ENCODE peak calls at places on chromosomes 7 and 10, in seven cellular contexts. One of them, this sample, is unnamed.

GRCh38 chr10:108957681-108958080 is 965.6 kb downstream of the XPNPEP1 start:
- DNase-seq in prostate gland: no peak
- DNase-seq in mammary epithelial cell: no peak
- DNase-seq in IMR-90: no peak
- DNase-seq in AG04450: no peak
- DNase-seq in Panc1: no peak
- DNase-seq in OCI-LY7: no peak
- DNase-seq in this sample: peak

GRCh38 chr7:132113536-132114409 is 462.5 kb downstream of the PLXNA4 start:
- DNase-seq in prostate gland: no peak
- DNase-seq in mammary epithelial cell: no peak
- DNase-seq in IMR-90: no peak
- DNase-seq in AG04450: no peak
- DNase-seq in Panc1: no peak
- DNase-seq in OCI-LY7: no peak
- DNase-seq in this sample: no peak

GRCh38 chr7:120404042-120404441 is 131.1 kb downstream of the KCND2 start:
- DNase-seq in prostate gland: no peak
- DNase-seq in mammary epithelial cell: peak
- DNase-seq in IMR-90: no peak
- DNase-seq in AG04450: no peak
- DNase-seq in Panc1: no peak
- DNase-seq in OCI-LY7: no peak
- DNase-seq in this sample: no peak

GRCh38 chr10:71659050-71659738 is 60.4 kb downstream of the C10orf105 start:
- DNase-seq in prostate gland: no peak
- DNase-seq in mammary epithelial cell: no peak
- DNase-seq in IMR-90: no peak
- DNase-seq in AG04450: no peak
- DNase-seq in Panc1: no peak
- DNase-seq in OCI-LY7: no peak
- DNase-seq in this sample: no peak

GRCh38 chr7:126696236-126696635 is 556.5 kb downstream of the GRM8 start:
- DNase-seq in prostate gland: no peak
- DNase-seq in mammary epithelial cell: no peak
- DNase-seq in IMR-90: no peak
- DNase-seq in AG04450: no peak
- DNase-seq in Panc1: no peak
- DNase-seq in OCI-LY7: no peak
- DNase-seq in this sample: no peak

GRCh38 chr10:78218833-78219490 is 185.3 kb downstream of the RPS24 start:
- DNase-seq in prostate gland: no peak
- DNase-seq in mammary epithelial cell: no peak
- DNase-seq in IMR-90: no peak
- DNase-seq in AG04450: no peak
- DNase-seq in Panc1: no peak
- DNase-seq in OCI-LY7: no peak
- DNase-seq in this sample: no peak

GRCh38 chr10:24465124-24465874 is 256.4 kb downstream of the KIAA1217 start:
- DNase-seq in prostate gland: peak
- DNase-seq in mammary epithelial cell: peak
- DNase-seq in IMR-90: peak
- DNase-seq in AG04450: no peak
- DNase-seq in Panc1: no peak
- DNase-seq in OCI-LY7: no peak
- DNase-seq in this sample: peak

GRCh38 chr10:67079126-67079525 is 153.3 kb downstream of the LRRTM3 start:
- DNase-seq in prostate gland: no peak
- DNase-seq in mammary epithelial cell: no peak
- DNase-seq in IMR-90: no peak
- DNase-seq in AG04450: no peak
- DNase-seq in Panc1: no peak
- DNase-seq in OCI-LY7: no peak
- DNase-seq in this sample: no peak

GRCh38 chr10:110068780-110069179 is 61.0 kb downstream of the ADD3 start:
- DNase-seq in prostate gland: no peak
- DNase-seq in mammary epithelial cell: no peak
- DNase-seq in IMR-90: no peak
- DNase-seq in AG04450: no peak
- DNase-seq in Panc1: no peak
- DNase-seq in OCI-LY7: no peak
- DNase-seq in this sample: no peak

GRCh38 chr10:72259491-72260214 is 14.1 kb upstream of the DDIT4 start:
- DNase-seq in prostate gland: peak
- DNase-seq in mammary epithelial cell: no peak
- DNase-seq in IMR-90: peak
- DNase-seq in AG04450: no peak
- DNase-seq in Panc1: no peak
- DNase-seq in OCI-LY7: peak
- DNase-seq in this sample: no peak

GRCh38 chr10:8039323-8039922 is 15.1 kb upstream of the GATA3 start:
- DNase-seq in prostate gland: no peak
- DNase-seq in mammary epithelial cell: no peak
- DNase-seq in IMR-90: no peak
- DNase-seq in AG04450: no peak
- DNase-seq in Panc1: no peak
- DNase-seq in OCI-LY7: no peak
- DNase-seq in this sample: no peak

GRCh38 chr7:140041626-140042385 is 20.9 kb downstream of the PARP12 start:
- DNase-seq in prostate gland: no peak
- DNase-seq in mammary epithelial cell: no peak
- DNase-seq in IMR-90: peak
- DNase-seq in AG04450: no peak
- DNase-seq in Panc1: no peak
- DNase-seq in OCI-LY7: no peak
- DNase-seq in this sample: no peak

GRCh38 chr7:17651926-17652385 is 288.3 kb downstream of the SNX13 start:
- DNase-seq in prostate gland: no peak
- DNase-seq in mammary epithelial cell: peak
- DNase-seq in IMR-90: peak
- DNase-seq in AG04450: peak
- DNase-seq in Panc1: no peak
- DNase-seq in OCI-LY7: no peak
- DNase-seq in this sample: peak

GRCh38 chr7:36303202-36304098 is 86.2 kb upstream of the ANLN start:
- DNase-seq in prostate gland: peak
- DNase-seq in mammary epithelial cell: peak
- DNase-seq in IMR-90: peak
- DNase-seq in AG04450: peak
- DNase-seq in Panc1: peak
- DNase-seq in OCI-LY7: no peak
- DNase-seq in this sample: peak

DNA sequence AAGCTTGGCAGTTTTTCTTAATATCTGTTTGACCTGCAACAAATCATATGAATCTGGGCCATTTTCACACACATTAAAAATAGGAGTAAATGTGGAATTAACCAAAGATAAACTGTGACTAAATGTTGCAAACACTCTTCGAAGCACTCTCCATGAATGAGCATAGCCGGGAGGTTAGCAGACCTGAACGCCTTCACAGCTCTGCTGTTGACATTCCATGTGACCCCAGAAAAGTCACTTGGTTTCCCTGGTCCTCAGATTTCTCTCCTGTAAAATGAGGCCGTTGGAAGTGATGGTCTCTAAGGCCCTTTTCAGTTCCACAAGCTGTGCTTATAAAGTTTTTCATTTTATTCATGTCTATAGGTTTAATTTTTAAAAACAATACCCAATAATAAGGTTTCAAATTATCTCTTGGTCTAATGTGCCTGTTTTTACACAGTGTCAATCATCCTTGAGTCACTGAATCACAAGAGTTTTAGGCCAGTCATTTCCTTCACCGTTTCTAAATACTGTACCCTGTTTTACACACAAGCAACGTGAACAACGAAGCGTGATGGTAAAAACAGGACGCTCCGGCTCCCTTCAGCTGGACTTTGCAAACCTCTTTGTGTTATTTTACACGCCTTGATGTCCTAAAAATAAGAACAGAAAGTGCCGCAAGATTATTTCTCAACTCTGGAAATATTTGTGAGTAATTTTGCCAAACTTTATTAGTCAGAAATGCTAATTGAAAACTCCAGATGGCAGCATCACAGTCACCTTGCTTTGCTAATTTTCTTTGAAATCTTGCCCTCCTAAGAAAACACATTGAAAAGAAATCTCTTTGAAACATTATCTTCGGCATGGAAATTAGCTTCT is 38.6 kb upstream of the MET start:
- DNase-seq in prostate gland: no peak
- DNase-seq in mammary epithelial cell: peak
- DNase-seq in IMR-90: no peak
- DNase-seq in AG04450: no peak
- DNase-seq in Panc1: peak
- DNase-seq in OCI-LY7: no peak
- DNase-seq in this sample: peak
- H3K4me3 ChIP-seq in prostate gland: no peak
- H3K4me3 ChIP-seq in mammary epithelial cell: peak
- H3K4me3 ChIP-seq in IMR-90: no peak
- H3K4me3 ChIP-seq in AG04450: no peak
- H3K4me3 ChIP-seq in Panc1: peak
- H3K4me3 ChIP-seq in OCI-LY7: no peak
- H3K4me3 ChIP-seq in this sample: no peak

GRCh38 chr7:150958071-150958552 is 20.0 kb downstream of the KCNH2 start:
- DNase-seq in prostate gland: no peak
- DNase-seq in mammary epithelial cell: no peak
- DNase-seq in IMR-90: no peak
- DNase-seq in AG04450: no peak
- DNase-seq in Panc1: no peak
- DNase-seq in OCI-LY7: no peak
- DNase-seq in this sample: no peak
- H3K27ac ChIP-seq in prostate gland: no peak
- H3K27ac ChIP-seq in mammary epithelial cell: no peak
- H3K27ac ChIP-seq in IMR-90: no peak
- H3K27ac ChIP-seq in AG04450: no peak
- H3K27ac ChIP-seq in Panc1: no peak
- H3K27ac ChIP-seq in OCI-LY7: no peak
- H3K27ac ChIP-seq in this sample: no peak

DNA sequence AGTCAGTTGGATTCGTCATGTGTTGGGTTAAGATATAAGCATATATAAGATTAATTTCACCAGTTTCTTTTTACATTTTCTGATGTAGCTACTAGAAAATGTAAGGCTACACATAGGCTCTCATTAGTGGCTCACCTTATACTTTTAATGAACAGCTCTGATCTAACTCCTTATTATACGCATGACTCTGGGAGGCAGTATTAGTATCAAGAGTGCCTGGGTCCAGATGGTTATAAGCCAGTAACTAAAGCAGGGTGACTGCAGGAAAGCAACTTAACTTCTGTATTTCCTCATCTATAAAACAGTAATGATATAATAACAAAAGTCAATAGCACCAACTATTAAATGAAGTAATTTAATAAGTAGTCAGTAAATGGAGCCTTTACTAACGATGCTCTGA is 1.4 kb upstream of the ELMO1 start:
- DNase-seq in prostate gland: no peak
- DNase-seq in mammary epithelial cell: no peak
- DNase-seq in IMR-90: no peak
- DNase-seq in AG04450: no peak
- DNase-seq in Panc1: no peak
- DNase-seq in OCI-LY7: no peak
- DNase-seq in this sample: no peak
- H3K4me3 ChIP-seq in prostate gland: no peak
- H3K4me3 ChIP-seq in mammary epithelial cell: no peak
- H3K4me3 ChIP-seq in IMR-90: no peak
- H3K4me3 ChIP-seq in AG04450: no peak
- H3K4me3 ChIP-seq in Panc1: no peak
- H3K4me3 ChIP-seq in OCI-LY7: no peak
- H3K4me3 ChIP-seq in this sample: no peak

DNA sequence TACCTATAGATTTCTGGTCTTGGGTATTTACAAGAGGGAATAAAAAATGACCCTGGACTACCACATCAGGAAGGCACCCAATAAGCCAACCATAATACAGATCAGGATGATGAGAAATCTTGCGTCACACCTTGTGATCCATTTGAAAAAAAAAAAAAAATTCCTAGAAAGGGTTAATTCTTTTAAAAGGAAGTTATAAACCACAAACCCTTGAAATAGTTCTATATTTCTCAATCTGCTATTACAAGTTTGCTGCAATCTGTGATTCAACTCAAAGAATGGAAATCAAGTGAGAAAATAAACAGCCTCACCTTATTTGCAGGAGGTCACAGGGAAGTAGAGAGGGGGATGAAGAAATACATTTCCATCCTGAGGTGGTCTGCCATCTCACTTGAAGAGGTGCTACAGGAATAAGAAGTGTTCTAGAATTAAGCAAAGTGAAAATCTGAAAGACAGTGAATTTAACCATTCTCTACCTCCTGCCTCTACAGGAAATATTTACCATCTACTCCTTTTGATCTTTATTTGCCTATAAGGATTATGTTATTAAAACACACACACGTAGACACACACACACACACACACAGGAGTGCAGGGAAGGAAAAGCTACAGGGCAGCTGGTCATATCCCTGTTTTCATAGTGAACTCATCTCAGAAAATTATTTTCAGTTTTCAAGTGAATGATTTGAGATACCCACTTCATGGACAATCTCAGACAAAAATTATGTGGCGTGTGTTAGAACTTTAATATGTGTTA is 231.2 kb upstream of the CELF2 start:
- DNase-seq in prostate gland: no peak
- DNase-seq in mammary epithelial cell: peak
- DNase-seq in IMR-90: peak
- DNase-seq in AG04450: no peak
- DNase-seq in Panc1: no peak
- DNase-seq in OCI-LY7: no peak
- DNase-seq in this sample: no peak
- H3K27ac ChIP-seq in prostate gland: no peak
- H3K27ac ChIP-seq in mammary epithelial cell: peak
- H3K27ac ChIP-seq in IMR-90: peak
- H3K27ac ChIP-seq in AG04450: no peak
- H3K27ac ChIP-seq in Panc1: no peak
- H3K27ac ChIP-seq in OCI-LY7: no peak
- H3K27ac ChIP-seq in this sample: no peak

GRCh38 chr7:5430612-5430947 is 6.9 kb upstream of the TNRC18 start:
- DNase-seq in prostate gland: no peak
- DNase-seq in mammary epithelial cell: no peak
- DNase-seq in IMR-90: no peak
- DNase-seq in AG04450: no peak
- DNase-seq in Panc1: no peak
- DNase-seq in OCI-LY7: no peak
- DNase-seq in this sample: peak
- H3K4me3 ChIP-seq in prostate gland: no peak
- H3K4me3 ChIP-seq in mammary epithelial cell: no peak
- H3K4me3 ChIP-seq in IMR-90: no peak
- H3K4me3 ChIP-seq in AG04450: peak
- H3K4me3 ChIP-seq in Panc1: peak
- H3K4me3 ChIP-seq in OCI-LY7: no peak
- H3K4me3 ChIP-seq in this sample: no peak

GRCh38 chr10:49585387-49585786 is 24.7 kb upstream of the SLC18A3 start:
- DNase-seq in prostate gland: no peak
- DNase-seq in mammary epithelial cell: peak
- DNase-seq in IMR-90: peak
- DNase-seq in AG04450: no peak
- DNase-seq in Panc1: no peak
- DNase-seq in OCI-LY7: no peak
- DNase-seq in this sample: no peak
- H3K27ac ChIP-seq in prostate gland: no peak
- H3K27ac ChIP-seq in mammary epithelial cell: no peak
- H3K27ac ChIP-seq in IMR-90: no peak
- H3K27ac ChIP-seq in AG04450: no peak
- H3K27ac ChIP-seq in Panc1: no peak
- H3K27ac ChIP-seq in OCI-LY7: no peak
- H3K27ac ChIP-seq in this sample: no peak

GRCh38 chr7:80277434-80278427 is 143.1 kb downstream of the GNAI1 start:
- DNase-seq in prostate gland: no peak
- DNase-seq in mammary epithelial cell: peak
- DNase-seq in IMR-90: peak
- DNase-seq in AG04450: no peak
- DNase-seq in Panc1: no peak
- DNase-seq in OCI-LY7: no peak
- DNase-seq in this sample: no peak
- H3K4me3 ChIP-seq in prostate gland: no peak
- H3K4me3 ChIP-seq in mammary epithelial cell: no peak
- H3K4me3 ChIP-seq in IMR-90: no peak
- H3K4me3 ChIP-seq in AG04450: no peak
- H3K4me3 ChIP-seq in Panc1: no peak
- H3K4me3 ChIP-seq in OCI-LY7: no peak
- H3K4me3 ChIP-seq in this sample: no peak

This sample was measured in ovary.